ENCODE peak calls at places on chromosome 1, in four cellular contexts. L is Calu3, B is mesothelial cell of epicardium, G is neural crest cell. D is an unnamed sample.

GRCh38 chr1:155978973-155979429 is 654 bp upstream of the ARHGEF2 start:
- DNase-seq in G (no peak), L (no peak), B (no peak), D (no peak)

GRCh38 chr1:223832637-223832943 is 13.2 kb downstream of the TP53BP2 start:
- DNase-seq in L (no peak), B (no peak), G (no peak), D (no peak)

GRCh38 chr1:84672080-84672735 is 18.1 kb downstream of the SSX2IP start:
- DNase-seq in L (no peak), G (no peak), B (no peak), D (no peak)

GRCh38 chr1:219391297-219391696 is 217.6 kb downstream of the LYPLAL1 start:
- DNase-seq in G (no peak), L (no peak), B (no peak), D (no peak)

GRCh38 chr1:80640978-80641377 is 1159.8 kb upstream of the ADGRL2 start:
- DNase-seq in B (no peak), G (no peak), L (no peak), D (no peak)

GRCh38 chr1:112285311-112285710 is 110.7 kb upstream of the CTTNBP2NL start:
- DNase-seq in G (no peak), L (no peak), B (no peak), D (no peak)

GRCh38 chr1:21097744-21098143 is 79.0 kb downstream of the EIF4G3 start:
- DNase-seq in L (no peak), B (no peak), G (no peak), D (no peak)

GRCh38 chr1:98119793-98120192 is 199.0 kb upstream of the DPYD start:
- DNase-seq in G (peak), L (peak), B (peak), D (peak)

GRCh38 chr1:161864577-161864976 is 98.5 kb downstream of the ATF6 start:
- DNase-seq in G (no peak), L (no peak), B (no peak), D (no peak)

GRCh38 chr1:227899141-227899819 is 48.5 kb downstream of the WNT9A start:
- DNase-seq in L (no peak), B (no peak), G (no peak), D (no peak)